ENCODE peak calls at places on chromosomes 11 and 22, in four cellular contexts. One of them, this sample, is unnamed.
A peak's percentile ranks its signal among the peaks of the same experiment; 100 is the strongest.

GRCh38 chr11:86629070-86629706 is 43.2 kb downstream of the ME3 start:
- DNase-seq in stomach: no peak
- DNase-seq in right atrium auricular region: peak; percentile 68
- DNase-seq in upper lobe of right lung: no peak
- DNase-seq in this sample: no peak

GRCh38 chr22:42716649-42717127 is 4.0 kb downstream of the A4GALT start:
- DNase-seq in upper lobe of right lung: no peak
- DNase-seq in right atrium auricular region: no peak
- DNase-seq in stomach: no peak
- DNase-seq in this sample: no peak

GRCh38 chr22:38240734-38241252 is 32.0 kb downstream of the TMEM184B start:
- DNase-seq in right atrium auricular region: no peak
- DNase-seq in upper lobe of right lung: no peak
- DNase-seq in stomach: peak; percentile 71
- DNase-seq in this sample: no peak

GRCh38 chr11:107014871-107015270 is 3.4 kb downstream of the GUCY1A2 start:
- DNase-seq in stomach: no peak
- DNase-seq in upper lobe of right lung: no peak
- DNase-seq in right atrium auricular region: no peak
- DNase-seq in this sample: no peak

GRCh38 chr11:46977940-46978595 is 41.5 kb downstream of the CSTPP1 start:
- DNase-seq in upper lobe of right lung: no peak
- DNase-seq in right atrium auricular region: no peak
- DNase-seq in stomach: no peak
- DNase-seq in this sample: no peak

GRCh38 chr11:17915500-17916143 is 97.2 kb downstream of the SERGEF start:
- DNase-seq in upper lobe of right lung: no peak
- DNase-seq in right atrium auricular region: no peak
- DNase-seq in stomach: no peak
- DNase-seq in this sample: no peak

GRCh38 chr22:26756675-26757293 is 99.4 kb downstream of the MIAT start:
- DNase-seq in upper lobe of right lung: peak; percentile 74
- DNase-seq in right atrium auricular region: peak; percentile 64
- DNase-seq in stomach: peak; percentile 59
- DNase-seq in this sample: no peak

GRCh38 chr11:116730568-116730967 is 42.2 kb downstream of the BUD13 start:
- DNase-seq in upper lobe of right lung: peak; percentile 42
- DNase-seq in stomach: peak; percentile 55
- DNase-seq in right atrium auricular region: no peak
- DNase-seq in this sample: no peak

GRCh38 chr11:61146413-61146812 is 14.8 kb downstream of the VPS37C start:
- DNase-seq in upper lobe of right lung: peak; percentile 51
- DNase-seq in stomach: no peak
- DNase-seq in right atrium auricular region: no peak
- DNase-seq in this sample: no peak

GRCh38 chr11:9990221-9990973 is 303.6 kb downstream of the SBF2 start:
- DNase-seq in right atrium auricular region: no peak
- DNase-seq in stomach: no peak
- DNase-seq in upper lobe of right lung: no peak
- DNase-seq in this sample: no peak

GRCh38 chr11:33307984-33308383 is 50.8 kb downstream of the HIPK3 start:
- DNase-seq in upper lobe of right lung: no peak
- DNase-seq in stomach: no peak
- DNase-seq in right atrium auricular region: no peak
- DNase-seq in this sample: no peak

GRCh38 chr11:14320020-14320419 is 39.0 kb downstream of the RRAS2 start:
- DNase-seq in upper lobe of right lung: no peak
- DNase-seq in right atrium auricular region: no peak
- DNase-seq in stomach: no peak
- DNase-seq in this sample: no peak

GRCh38 chr22:49211176-49211575 is 616.5 kb downstream of the BRD1 start:
- DNase-seq in right atrium auricular region: peak; percentile 21
- DNase-seq in upper lobe of right lung: peak; percentile 31
- DNase-seq in stomach: no peak
- DNase-seq in this sample: peak; percentile 76

GRCh38 chr11:59849129-59849528 is 3.8 kb upstream of the CBLIF start:
- DNase-seq in stomach: no peak
- DNase-seq in upper lobe of right lung: no peak
- DNase-seq in right atrium auricular region: no peak
- DNase-seq in this sample: no peak

GRCh38 chr11:73141031-73141308 is 1.1 kb downstream of the FCHSD2 start:
- DNase-seq in stomach: no peak
- DNase-seq in upper lobe of right lung: no peak
- DNase-seq in right atrium auricular region: no peak
- DNase-seq in this sample: no peak

GRCh38 chr11:35838071-35838470 is 105.8 kb upstream of the LDLRAD3 start:
- DNase-seq in stomach: no peak
- DNase-seq in right atrium auricular region: no peak
- DNase-seq in upper lobe of right lung: no peak
- DNase-seq in this sample: no peak

GRCh38 chr11:83779876-83780275 is 493.7 kb upstream of the CCDC90B start:
- DNase-seq in right atrium auricular region: no peak
- DNase-seq in stomach: no peak
- DNase-seq in upper lobe of right lung: no peak
- DNase-seq in this sample: no peak

GRCh38 chr11:34599406-34599901 is 21.4 kb upstream of the EHF start:
- DNase-seq in right atrium auricular region: no peak
- DNase-seq in stomach: no peak
- DNase-seq in upper lobe of right lung: no peak
- DNase-seq in this sample: no peak

GRCh38 chr22:29194269-29194668 is 11.4 kb upstream of the EMID1 start:
- DNase-seq in upper lobe of right lung: no peak
- DNase-seq in right atrium auricular region: no peak
- DNase-seq in stomach: no peak
- DNase-seq in this sample: no peak

GRCh38 chr11:65213322-65214211 is 31.8 kb downstream of the CAPN1 start:
- DNase-seq in upper lobe of right lung: no peak
- DNase-seq in stomach: peak; percentile 24
- DNase-seq in right atrium auricular region: no peak
- DNase-seq in this sample: no peak

GRCh38 chr11:36311926-36312592 is 16.0 kb downstream of the PRR5L start:
- DNase-seq in upper lobe of right lung: no peak
- DNase-seq in stomach: no peak
- DNase-seq in right atrium auricular region: no peak
- DNase-seq in this sample: no peak

GRCh38 chr11:102760355-102761035 is 19.9 kb downstream of the MMP10 start:
- DNase-seq in upper lobe of right lung: no peak
- DNase-seq in right atrium auricular region: no peak
- DNase-seq in stomach: no peak
- DNase-seq in this sample: no peak

GRCh38 chr11:36509265-36509664 is 807 bp downstream of the TRAF6 start:
- DNase-seq in stomach: no peak
- DNase-seq in upper lobe of right lung: no peak
- DNase-seq in right atrium auricular region: no peak
- DNase-seq in this sample: no peak

GRCh38 chr11:114232400-114233070 is 63.7 kb upstream of the NNMT start:
- DNase-seq in right atrium auricular region: no peak
- DNase-seq in stomach: no peak
- DNase-seq in upper lobe of right lung: no peak
- DNase-seq in this sample: no peak
- H3K4me1 ChIP-seq in right atrium auricular region: no peaks in the 10 kb centered on the region
- H3K4me1 ChIP-seq in stomach: peaks cover 86% of the 10 kb centered on the region
- H3K4me1 ChIP-seq in upper lobe of right lung: peaks cover 16% of the 10 kb centered on the region
- H3K4me1 ChIP-seq in this sample: peaks cover 26% of the 10 kb centered on the region

GRCh38 chr11:128825050-128825806 is 41.9 kb downstream of the KCNJ1 start:
- DNase-seq in stomach: no peak
- DNase-seq in upper lobe of right lung: no peak
- DNase-seq in right atrium auricular region: no peak
- DNase-seq in this sample: no peak

GRCh38 chr11:128827494-128827893 is 39.6 kb downstream of the KCNJ1 start:
- DNase-seq in stomach: no peak
- DNase-seq in right atrium auricular region: no peak
- DNase-seq in upper lobe of right lung: no peak
- DNase-seq in this sample: no peak

GRCh38 chr11:128828350-128828749 is 38.7 kb downstream of the KCNJ1 start:
- DNase-seq in right atrium auricular region: no peak
- DNase-seq in stomach: no peak
- DNase-seq in upper lobe of right lung: no peak
- DNase-seq in this sample: no peak

GRCh38 chr11:128823751-128824150 is 43.3 kb downstream of the KCNJ1 start:
- DNase-seq in right atrium auricular region: no peak
- DNase-seq in stomach: no peak
- DNase-seq in upper lobe of right lung: no peak
- DNase-seq in this sample: no peak

GRCh38 chr11:128824199-128825049 is 42.7 kb downstream of the KCNJ1 start:
- DNase-seq in stomach: no peak
- DNase-seq in right atrium auricular region: no peak
- DNase-seq in upper lobe of right lung: no peak
- DNase-seq in this sample: no peak
- H3K4me3 ChIP-seq in stomach: peak overlapping the region; percentile 8
- H3K4me3 ChIP-seq in right atrium auricular region: peak overlapping the region; percentile 31
- H3K4me3 ChIP-seq in upper lobe of right lung: peak overlapping the region; percentile 21
- H3K4me3 ChIP-seq in this sample: peak overlapping the region; percentile 23

GRCh38 chr11:119298726-119299125 is 18.2 kb downstream of the MCAM start:
- DNase-seq in upper lobe of right lung: no peak
- DNase-seq in stomach: no peak
- DNase-seq in right atrium auricular region: no peak
- DNase-seq in this sample: no peak
- H3K4me1 ChIP-seq in upper lobe of right lung: no peaks in the 10 kb centered on the region
- H3K4me1 ChIP-seq in stomach: peaks cover 32% of the 10 kb centered on the region
- H3K4me1 ChIP-seq in right atrium auricular region: no peaks in the 10 kb centered on the region
- H3K4me1 ChIP-seq in this sample: no peaks in the 10 kb centered on the region

DNA sequence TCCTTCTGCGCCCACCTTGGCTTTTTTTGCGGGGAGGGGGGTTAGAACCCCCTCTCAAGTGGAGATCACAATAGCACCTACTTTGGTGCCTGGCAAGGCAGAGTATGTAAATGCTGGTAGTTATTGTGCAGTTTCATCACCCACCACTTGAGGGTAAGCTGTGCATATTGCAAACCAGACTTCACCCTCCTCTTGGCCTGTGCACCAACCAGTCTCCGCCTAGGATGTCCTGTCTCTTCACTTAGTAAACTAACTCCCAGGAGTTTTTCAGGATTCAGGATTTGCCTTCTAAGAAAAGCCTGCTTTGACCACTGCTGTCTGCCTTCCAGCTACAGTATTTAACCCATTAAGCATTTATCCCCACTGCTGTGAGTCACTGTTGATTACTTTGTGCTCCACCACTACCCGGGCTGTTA is 2.0 kb upstream of the UBXN1 start:
- DNase-seq in right atrium auricular region: peak; percentile 70
- DNase-seq in stomach: peak; percentile 47
- DNase-seq in upper lobe of right lung: no peak
- DNase-seq in this sample: no peak
- H3K4me3 ChIP-seq in right atrium auricular region: no peak overlapping the region
- H3K4me3 ChIP-seq in stomach: no peak overlapping the region
- H3K4me3 ChIP-seq in upper lobe of right lung: no peak overlapping the region
- H3K4me3 ChIP-seq in this sample: no peak overlapping the region